ENCODE peak calls at places on chromosome 11, in ten cellular contexts. One of them, this sample, is unnamed.

GRCh38 chr11:98601181-98601773 is 419.5 kb upstream of the CNTN5 start:
- DNase-seq in upper lobe of left lung: no peak
- DNase-seq in HepG2: no peak
- DNase-seq in stomach: no peak
- DNase-seq in sigmoid colon: peak; percentile 78
- DNase-seq in GM12878: no peak
- DNase-seq in K562: no peak
- DNase-seq in suprapubic skin: no peak
- DNase-seq in transverse colon: peak; percentile 7
- DNase-seq in H1: no peak
- DNase-seq in this sample: no peak

GRCh38 chr11:65314501-65315203 is at the start of gene CDC42EP2:
- DNase-seq in upper lobe of left lung: peak; percentile 98
- DNase-seq in K562: peak; percentile 96
- DNase-seq in suprapubic skin: peak; percentile 91
- DNase-seq in sigmoid colon: peak; percentile 94
- DNase-seq in stomach: peak; percentile 91
- DNase-seq in HepG2: peak; percentile 74
- DNase-seq in GM12878: no peak
- DNase-seq in transverse colon: peak; percentile 92
- DNase-seq in H1: peak; percentile 87
- DNase-seq in this sample: peak; percentile 95

GRCh38 chr11:72411623-72412532 is 22.5 kb downstream of the CLPB start:
- DNase-seq in H1: no peak
- DNase-seq in transverse colon: peak; percentile 25
- DNase-seq in stomach: no peak
- DNase-seq in upper lobe of left lung: no peak
- DNase-seq in K562: peak; percentile 74
- DNase-seq in HepG2: peak; percentile 70
- DNase-seq in sigmoid colon: peak; percentile 72
- DNase-seq in suprapubic skin: no peak
- DNase-seq in GM12878: no peak
- DNase-seq in this sample: no peak

GRCh38 chr11:89443366-89444303 is 47.5 kb downstream of the NOX4 start:
- DNase-seq in transverse colon: no peak
- DNase-seq in suprapubic skin: no peak
- DNase-seq in stomach: no peak
- DNase-seq in GM12878: no peak
- DNase-seq in HepG2: no peak
- DNase-seq in K562: no peak
- DNase-seq in H1: no peak
- DNase-seq in upper lobe of left lung: no peak
- DNase-seq in sigmoid colon: no peak
- DNase-seq in this sample: no peak

GRCh38 chr11:81359476-81359875 is 1374.2 kb downstream of the FAM181B start:
- DNase-seq in transverse colon: no peak
- DNase-seq in K562: no peak
- DNase-seq in suprapubic skin: no peak
- DNase-seq in upper lobe of left lung: no peak
- DNase-seq in H1: no peak
- DNase-seq in HepG2: no peak
- DNase-seq in GM12878: no peak
- DNase-seq in stomach: no peak
- DNase-seq in sigmoid colon: no peak
- DNase-seq in this sample: no peak

GRCh38 chr11:12964650-12965049 is 44.5 kb upstream of the RASSF10 start:
- DNase-seq in HepG2: no peak
- DNase-seq in suprapubic skin: no peak
- DNase-seq in H1: no peak
- DNase-seq in stomach: no peak
- DNase-seq in transverse colon: no peak
- DNase-seq in upper lobe of left lung: no peak
- DNase-seq in sigmoid colon: no peak
- DNase-seq in GM12878: no peak
- DNase-seq in K562: no peak
- DNase-seq in this sample: peak; percentile 72

GRCh38 chr11:112656772-112657428 is 304.3 kb upstream of the NCAM1 start:
- DNase-seq in upper lobe of left lung: no peak
- DNase-seq in suprapubic skin: no peak
- DNase-seq in H1: no peak
- DNase-seq in HepG2: no peak
- DNase-seq in GM12878: peak; percentile 25
- DNase-seq in K562: no peak
- DNase-seq in sigmoid colon: no peak
- DNase-seq in stomach: no peak
- DNase-seq in transverse colon: no peak
- DNase-seq in this sample: peak; percentile 89

GRCh38 chr11:81570669-81571068 is 1163.0 kb downstream of the FAM181B start:
- DNase-seq in HepG2: no peak
- DNase-seq in transverse colon: no peak
- DNase-seq in suprapubic skin: no peak
- DNase-seq in K562: no peak
- DNase-seq in H1: no peak
- DNase-seq in sigmoid colon: no peak
- DNase-seq in GM12878: no peak
- DNase-seq in upper lobe of left lung: no peak
- DNase-seq in stomach: no peak
- DNase-seq in this sample: no peak

GRCh38 chr11:288328-289144 is at the start of gene PGGHG:
- DNase-seq in HepG2: no peak
- DNase-seq in suprapubic skin: peak; percentile 85
- DNase-seq in GM12878: no peak
- DNase-seq in K562: peak; percentile 96
- DNase-seq in H1: peak; percentile 75
- DNase-seq in stomach: peak; percentile 84
- DNase-seq in transverse colon: peak; percentile 87
- DNase-seq in upper lobe of left lung: peak; percentile 96
- DNase-seq in sigmoid colon: peak; percentile 87
- DNase-seq in this sample: no peak

GRCh38 chr11:289706-290620 is 1.0 kb downstream of the PGGHG start:
- DNase-seq in GM12878: no peak
- DNase-seq in transverse colon: peak; percentile 13
- DNase-seq in sigmoid colon: peak; percentile 65
- DNase-seq in upper lobe of left lung: peak; percentile 76
- DNase-seq in K562: no peak
- DNase-seq in H1: no peak
- DNase-seq in HepG2: no peak
- DNase-seq in suprapubic skin: peak; percentile 76
- DNase-seq in stomach: no peak
- DNase-seq in this sample: no peak

GRCh38 chr11:289145-289705 is 299 bp downstream of the PGGHG start:
- DNase-seq in transverse colon: peak; percentile 20
- DNase-seq in K562: no peak
- DNase-seq in upper lobe of left lung: no peak
- DNase-seq in HepG2: no peak
- DNase-seq in stomach: no peak
- DNase-seq in suprapubic skin: peak; percentile 79
- DNase-seq in sigmoid colon: peak; percentile 67
- DNase-seq in H1: peak; percentile 46
- DNase-seq in GM12878: no peak
- DNase-seq in this sample: no peak

GRCh38 chr11:285894-286220 is 3.1 kb upstream of the PGGHG start:
- DNase-seq in GM12878: no peak
- DNase-seq in upper lobe of left lung: no peak
- DNase-seq in transverse colon: no peak
- DNase-seq in H1: peak; percentile 30
- DNase-seq in stomach: no peak
- DNase-seq in K562: no peak
- DNase-seq in suprapubic skin: peak; percentile 45
- DNase-seq in sigmoid colon: peak; percentile 40
- DNase-seq in HepG2: no peak
- DNase-seq in this sample: no peak

DNA sequence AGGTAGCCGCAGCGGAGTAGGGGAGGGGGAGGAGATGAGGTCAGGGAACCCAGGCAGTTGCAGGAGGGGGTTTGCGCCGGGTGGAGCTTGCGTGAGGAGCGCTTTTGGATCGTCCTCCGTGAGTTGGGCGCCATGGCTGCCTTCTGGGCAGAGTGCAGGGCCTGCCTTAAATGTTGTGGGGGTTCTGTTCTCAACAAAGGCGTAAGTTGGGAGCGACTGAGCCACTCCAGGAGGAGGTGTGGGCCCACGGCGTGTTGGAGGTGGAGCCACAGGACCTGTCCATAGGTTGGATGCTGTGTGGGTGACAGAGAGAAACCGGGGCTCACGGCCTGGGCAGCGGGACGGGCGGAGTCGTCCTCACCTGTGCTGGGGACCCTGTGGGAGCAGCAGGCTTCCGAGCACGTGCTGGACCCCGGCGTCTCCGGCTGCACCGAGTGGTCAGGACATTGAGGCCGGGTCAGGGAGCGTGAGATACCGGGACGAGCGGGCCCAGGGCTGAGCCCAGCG is 1.1 kb upstream of the PGGHG start:
- DNase-seq in stomach: no peak
- DNase-seq in HepG2: no peak
- DNase-seq in suprapubic skin: peak; percentile 77
- DNase-seq in upper lobe of left lung: peak; percentile 87
- DNase-seq in transverse colon: peak; percentile 42
- DNase-seq in sigmoid colon: peak; percentile 64
- DNase-seq in K562: peak; percentile 48
- DNase-seq in H1: peak; percentile 63
- DNase-seq in GM12878: no peak
- DNase-seq in this sample: no peak
- TF ChIP-seq POLR2AphosphoS5 in stomach: no peak
- TF ChIP-seq POLR2AphosphoS5 in HepG2: no peak
- TF ChIP-seq POLR2AphosphoS5 in suprapubic skin: no peak
- TF ChIP-seq POLR2AphosphoS5 in upper lobe of left lung: no peak
- TF ChIP-seq POLR2AphosphoS5 in transverse colon: no peak
- TF ChIP-seq POLR2AphosphoS5 in sigmoid colon: no peak
- TF ChIP-seq POLR2AphosphoS5 in K562: no peak
- TF ChIP-seq POLR2AphosphoS5 in H1: no peak
- TF ChIP-seq POLR2AphosphoS5 in GM12878: no peak
- TF ChIP-seq POLR2AphosphoS5 in this sample: no peak

DNA sequence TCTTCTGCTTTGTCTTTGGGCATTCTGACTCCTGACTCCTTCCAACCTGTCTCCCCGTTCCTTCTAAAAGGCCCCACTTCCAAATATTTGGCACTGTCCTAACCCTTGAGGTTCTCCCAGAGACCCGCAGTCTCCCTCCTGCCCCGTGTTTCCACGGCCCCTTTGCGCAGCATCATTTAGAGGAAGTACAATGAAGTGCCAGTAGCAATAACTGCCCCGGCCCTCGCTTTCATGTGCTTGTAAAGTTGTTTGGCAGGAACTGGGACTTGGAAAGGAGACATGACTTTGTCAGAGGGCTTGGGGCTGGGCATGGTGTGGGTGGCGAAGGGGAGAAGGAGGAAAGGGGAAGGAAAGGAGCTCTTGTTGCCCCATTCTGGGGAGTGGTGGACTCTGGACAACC is 2.6 kb downstream of the CD44 start:
- DNase-seq in upper lobe of left lung: no peak
- DNase-seq in HepG2: no peak
- DNase-seq in H1: no peak
- DNase-seq in suprapubic skin: peak; percentile 87
- DNase-seq in stomach: peak; percentile 60
- DNase-seq in transverse colon: peak; percentile 85
- DNase-seq in sigmoid colon: peak; percentile 86
- DNase-seq in K562: no peak
- DNase-seq in GM12878: no peak
- DNase-seq in this sample: peak; percentile 96
- TF ChIP-seq POLR2A in upper lobe of left lung: no peak
- TF ChIP-seq POLR2A in HepG2: no peak
- TF ChIP-seq POLR2A in H1: no peak
- TF ChIP-seq POLR2A in suprapubic skin: no peak
- TF ChIP-seq POLR2A in stomach: no peak
- TF ChIP-seq POLR2A in transverse colon: no peak
- TF ChIP-seq POLR2A in sigmoid colon: no peak
- TF ChIP-seq POLR2A in K562: no peak
- TF ChIP-seq POLR2A in GM12878: no peak
- TF ChIP-seq POLR2A in this sample: no peak

GRCh38 chr11:96331556-96332168 is 11.3 kb downstream of the MAML2 start:
- DNase-seq in K562: no peak
- DNase-seq in HepG2: no peak
- DNase-seq in GM12878: no peak
- DNase-seq in suprapubic skin: no peak
- DNase-seq in upper lobe of left lung: peak; percentile 33
- DNase-seq in sigmoid colon: no peak
- DNase-seq in stomach: no peak
- DNase-seq in transverse colon: no peak
- DNase-seq in H1: no peak
- DNase-seq in this sample: no peak
- TF ChIP-seq EP300 in K562: no peak
- TF ChIP-seq EP300 in HepG2: no peak
- TF ChIP-seq EP300 in GM12878: no peak
- TF ChIP-seq EP300 in suprapubic skin: no peak
- TF ChIP-seq EP300 in upper lobe of left lung: no peak
- TF ChIP-seq EP300 in sigmoid colon: no peak
- TF ChIP-seq EP300 in stomach: no peak
- TF ChIP-seq EP300 in transverse colon: no peak
- TF ChIP-seq EP300 in H1: no peak
- TF ChIP-seq EP300 in this sample: no peak

GRCh38 chr11:1480191-1480554 is 6.4 kb downstream of the MOB2 start:
- DNase-seq in HepG2: no peak
- DNase-seq in upper lobe of left lung: no peak
- DNase-seq in GM12878: no peak
- DNase-seq in K562: no peak
- DNase-seq in transverse colon: no peak
- DNase-seq in H1: no peak
- DNase-seq in suprapubic skin: no peak
- DNase-seq in stomach: no peak
- DNase-seq in sigmoid colon: peak; percentile 60
- DNase-seq in this sample: no peak

GRCh38 chr11:1479678-1480118 is 6.9 kb downstream of the MOB2 start:
- DNase-seq in transverse colon: no peak
- DNase-seq in suprapubic skin: no peak
- DNase-seq in H1: no peak
- DNase-seq in stomach: no peak
- DNase-seq in GM12878: no peak
- DNase-seq in sigmoid colon: peak; percentile 52
- DNase-seq in HepG2: no peak
- DNase-seq in K562: no peak
- DNase-seq in upper lobe of left lung: peak; percentile 40
- DNase-seq in this sample: no peak

GRCh38 chr11:1481483-1481825 is 5.1 kb downstream of the MOB2 start:
- DNase-seq in transverse colon: no peak
- DNase-seq in H1: no peak
- DNase-seq in sigmoid colon: peak; percentile 86
- DNase-seq in stomach: no peak
- DNase-seq in suprapubic skin: no peak
- DNase-seq in K562: no peak
- DNase-seq in upper lobe of left lung: no peak
- DNase-seq in HepG2: no peak
- DNase-seq in GM12878: no peak
- DNase-seq in this sample: no peak

GRCh38 chr11:1481861-1482441 is 4.6 kb downstream of the MOB2 start:
- DNase-seq in transverse colon: no peak
- DNase-seq in suprapubic skin: no peak
- DNase-seq in GM12878: no peak
- DNase-seq in sigmoid colon: peak; percentile 62
- DNase-seq in HepG2: no peak
- DNase-seq in H1: no peak
- DNase-seq in upper lobe of left lung: peak; percentile 73
- DNase-seq in K562: no peak
- DNase-seq in stomach: no peak
- DNase-seq in this sample: no peak

DNA sequence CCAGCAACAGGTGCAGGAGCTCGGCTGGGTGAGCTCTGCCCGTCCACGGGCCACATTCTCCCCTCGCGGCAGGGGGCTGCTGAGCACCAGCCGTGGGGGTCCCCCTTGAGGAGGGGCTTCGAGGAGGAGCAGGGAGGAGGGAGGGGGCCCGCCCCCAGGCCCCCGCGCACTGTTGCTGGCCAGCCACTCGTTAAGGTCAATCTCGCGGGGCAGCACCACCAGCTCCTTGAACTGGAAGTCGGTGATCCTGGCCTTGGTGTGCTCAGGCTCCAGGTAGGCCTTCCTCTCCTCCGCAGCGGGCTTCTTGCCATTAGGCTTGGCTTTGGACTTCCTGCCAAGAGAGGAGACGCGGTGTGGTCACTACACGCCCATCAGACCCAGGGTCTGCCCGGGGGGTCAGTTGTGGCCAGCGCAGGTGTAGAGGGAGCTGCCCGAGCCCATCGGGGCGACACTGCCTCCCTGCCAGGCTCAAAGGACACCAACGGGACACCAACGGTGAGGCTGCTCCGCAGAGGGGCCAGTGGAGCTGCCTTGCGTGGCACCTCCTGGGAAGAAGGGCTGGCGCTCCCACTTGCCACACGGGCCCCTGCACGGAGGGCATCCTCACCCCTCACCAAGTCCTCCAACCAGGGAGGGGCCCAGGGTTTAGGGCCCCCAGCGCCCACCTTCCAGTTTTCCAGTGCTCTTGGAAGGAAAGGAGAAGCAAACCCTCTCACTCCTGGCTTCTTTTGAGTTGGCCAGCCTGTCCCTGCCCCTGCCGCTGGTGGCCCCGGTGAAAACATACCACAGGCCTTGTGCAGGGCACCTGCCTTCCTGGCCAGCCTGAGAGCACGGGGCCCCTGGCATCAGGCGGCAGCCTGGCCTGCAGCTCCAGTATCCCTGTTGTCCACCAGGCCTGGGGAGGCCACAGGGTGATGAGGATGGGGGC is 5.8 kb downstream of the MOB2 start:
- DNase-seq in H1: no peak
- DNase-seq in stomach: no peak
- DNase-seq in K562: no peak
- DNase-seq in upper lobe of left lung: peak; percentile 69
- DNase-seq in transverse colon: no peak
- DNase-seq in suprapubic skin: no peak
- DNase-seq in sigmoid colon: peak; percentile 68
- DNase-seq in GM12878: no peak
- DNase-seq in HepG2: no peak
- DNase-seq in this sample: no peak
- TF ChIP-seq POLR2AphosphoS5 in H1: no peak
- TF ChIP-seq POLR2AphosphoS5 in stomach: no peak
- TF ChIP-seq POLR2AphosphoS5 in K562: no peak
- TF ChIP-seq POLR2AphosphoS5 in upper lobe of left lung: no peak
- TF ChIP-seq POLR2AphosphoS5 in transverse colon: no peak
- TF ChIP-seq POLR2AphosphoS5 in suprapubic skin: no peak
- TF ChIP-seq POLR2AphosphoS5 in sigmoid colon: peak; percentile 38
- TF ChIP-seq POLR2AphosphoS5 in GM12878: no peak
- TF ChIP-seq POLR2AphosphoS5 in HepG2: no peak
- TF ChIP-seq POLR2AphosphoS5 in this sample: no peak